ENCODE peak calls at places on chromosomes 5 and 9, in eight cellular contexts. Q is stimulated activated CD8-positive, alpha-beta memory T cell treated with anti-CD3 and anti-CD28 coated beads, Interleukin-12 subunit alpha, Interleukin-12 subunit beta, amount 100 ng/mL, for 4 hours; G is cardiac septum; O is PC-3; B is EL; C is NCI-H1105 treated with DMSO at 0.1 percent for 48 hours; H is mesendoderm; U is NT2/D1. I is an unnamed sample.
A peak's percentile ranks its signal among the peaks of the same experiment; 100 is the strongest.

GRCh38 chr5:90020575-90021535 is 388.7 kb downstream of the CETN3 start:
- DNase-seq in Q (no peak), G (no peak), O (peak; percentile 98), B (peak; percentile 38), C (no peak), H (peak; percentile 27), U (no peak), I (peak; percentile 56)

GRCh38 chr5:42531611-42532010 is 108.4 kb downstream of the GHR start:
- DNase-seq in Q (no peak), G (no peak), O (peak; percentile 65), B (no peak), C (no peak), H (no peak), U (no peak), I (no peak)

GRCh38 chr9:109319631-109320233 is 1.1 kb downstream of the EPB41L4B start:
- DNase-seq in Q (no peak), G (no peak), O (no peak), B (peak; percentile 34), C (no peak), H (peak; percentile 23), U (no peak), I (no peak)

GRCh38 chr5:39446231-39446630 is 21.5 kb upstream of the DAB2 start:
- DNase-seq in Q (no peak), G (no peak), O (peak; percentile 58), B (no peak), C (no peak), H (no peak), U (no peak), I (no peak)

GRCh38 chr5:75089137-75089536 is 36.8 kb upstream of the GCNT4 start:
- DNase-seq in Q (no peak), G (no peak), O (peak; percentile 71), B (peak; percentile 8), C (no peak), H (peak; percentile 22), U (no peak), I (no peak)

GRCh38 chr9:92315456-92315855 is 9.7 kb downstream of the NOL8 start:
- DNase-seq in Q (no peak), G (no peak), O (no peak), B (no peak), C (no peak), H (no peak), U (no peak), I (no peak)

GRCh38 chr5:102223542-102224444 is 72.3 kb downstream of the SLCO4C1 start:
- DNase-seq in Q (no peak), G (no peak), O (peak; percentile 88), B (peak; percentile 25), C (no peak), H (peak; percentile 57), U (peak; percentile 20), I (peak; percentile 39)

GRCh38 chr5:68343421-68343826 is 127.9 kb downstream of the PIK3R1 start:
- DNase-seq in Q (no peak), G (no peak), O (peak; percentile 56), B (peak; percentile 78), C (no peak), H (peak; percentile 68), U (no peak), I (peak; percentile 86)

GRCh38 chr9:20526500-20527319 is 95.6 kb downstream of the MLLT3 start:
- DNase-seq in Q (no peak), G (no peak), O (no peak), B (peak; percentile 34), C (no peak), H (peak; percentile 68), U (peak; percentile 28), I (no peak)

GRCh38 chr9:93599571-93600403 is 23.4 kb downstream of the PHF2 start:
- DNase-seq in Q (no peak), G (no peak), O (no peak), B (no peak), C (no peak), H (no peak), U (no peak), I (no peak)

GRCh38 chr9:122218070-122218884 is 10.5 kb downstream of the LHX6 start:
- DNase-seq in Q (no peak), G (peak; percentile 54), O (peak; percentile 53), B (no peak), C (no peak), H (no peak), U (no peak), I (no peak)

GRCh38 chr9:104802110-104802509 is 38.2 kb downstream of the NIPSNAP3B start:
- DNase-seq in Q (no peak), G (no peak), O (no peak), B (no peak), C (no peak), H (no peak), U (no peak), I (peak; percentile 12)

GRCh38 chr9:5002811-5003210 is 17.7 kb downstream of the JAK2 start:
- DNase-seq in Q (no peak), G (no peak), O (no peak), B (peak; percentile 17), C (no peak), H (no peak), U (no peak), I (no peak)

GRCh38 chr5:90402521-90403255 is 6.9 kb downstream of the CETN3 start:
- DNase-seq in Q (no peak), G (no peak), O (peak; percentile 69), B (peak; percentile 42), C (no peak), H (no peak), U (no peak), I (no peak)

GRCh38 chr5:154722936-154723335 is 32.2 kb upstream of the LARP1 start:
- DNase-seq in Q (no peak), G (no peak), O (no peak), B (no peak), C (no peak), H (no peak), U (no peak), I (no peak)

GRCh38 chr9:126509718-126510117 is 104.0 kb upstream of the LMX1B start:
- DNase-seq in Q (no peak), G (peak; percentile 65), O (no peak), B (no peak), C (no peak), H (no peak), U (no peak), I (no peak)

GRCh38 chr5:150281987-150282386 is 7.6 kb downstream of the CAMK2A start:
- DNase-seq in Q (no peak), G (no peak), O (no peak), B (no peak), C (no peak), H (no peak), U (no peak), I (no peak)

GRCh38 chr5:149060325-149060724 is 2.5 kb downstream of the SH3TC2 start:
- DNase-seq in Q (no peak), G (no peak), O (peak; percentile 96), B (peak; percentile 66), C (peak; percentile 61), H (no peak), U (no peak), I (peak; percentile 88)

GRCh38 chr5:73365301-73365853 is 83.2 kb downstream of the FOXD1 start:
- DNase-seq in Q (no peak), G (no peak), O (peak; percentile 88), B (peak; percentile 84), C (no peak), H (no peak), U (no peak), I (peak; percentile 83)

GRCh38 chr5:95284512-95285405 is at the start of gene MCTP1:
- DNase-seq in Q (no peak), G (no peak), O (peak; percentile 5), B (peak; percentile 23), C (peak; percentile 47), H (peak; percentile 53), U (no peak), I (peak; percentile 25)

GRCh38 chr5:175321927-175322532 is 122.0 kb downstream of the DRD1 start:
- DNase-seq in Q (no peak), G (no peak), O (peak; percentile 56), B (peak; percentile 23), C (no peak), H (peak; percentile 84), U (peak; percentile 50), I (peak; percentile 4)

GRCh38 chr9:128558431-128559310 is 6.3 kb downstream of the SPTAN1 start:
- DNase-seq in Q (no peak), G (peak; percentile 90), O (peak; percentile 76), B (peak; percentile 89), C (peak; percentile 88), H (peak; percentile 97), U (no peak), I (peak; percentile 92)

GRCh38 chr5:123035320-123035949 is 1.1 kb downstream of the PPIC start:
- DNase-seq in Q (no peak), G (no peak), O (peak; percentile 66), B (peak; percentile 57), C (peak; percentile 37), H (peak; percentile 83), U (no peak), I (peak; percentile 31)

GRCh38 chr9:116686693-116687073 is 422 bp upstream of the TRIM32 start:
- DNase-seq in Q (no peak), G (no peak), O (peak; percentile 19), B (no peak), C (no peak), H (no peak), U (no peak), I (no peak)

GRCh38 chr5:150322202-150322601 is 19.5 kb upstream of the ARSI start:
- DNase-seq in Q (no peak), G (no peak), O (peak; percentile 95), B (peak; percentile 84), C (no peak), H (no peak), U (no peak), I (no peak)

GRCh38 chr5:122295138-122295537 is 16.9 kb upstream of the SNCAIP start:
- DNase-seq in Q (no peak), G (no peak), O (peak; percentile 23), B (peak; percentile 5), C (no peak), H (peak; percentile 80), U (no peak), I (peak; percentile 21)

GRCh38 chr5:143536364-143536763 is 132.9 kb upstream of the NR3C1 start:
- DNase-seq in Q (no peak), G (no peak), O (peak; percentile 88), B (peak; percentile 99), C (no peak), H (peak; percentile 68), U (no peak), I (peak; percentile 70)

GRCh38 chr9:133127340-133127981 is 6.4 kb upstream of the RALGDS start:
- DNase-seq in Q (no peak), G (no peak), O (no peak), B (no peak), C (no peak), H (no peak), U (no peak), I (peak; percentile 81)

GRCh38 chr9:135032868-135033460 is 54.5 kb upstream of the OLFM1 start:
- DNase-seq in Q (no peak), G (peak; percentile 47), O (no peak), B (no peak), C (no peak), H (no peak), U (no peak), I (no peak)

GRCh38 chr5:151222769-151223446 is 984 bp downstream of the CCDC69 start:
- DNase-seq in Q (no peak), G (peak; percentile 88), O (peak; percentile 25), B (no peak), C (no peak), H (no peak), U (no peak), I (no peak)

GRCh38 chr5:79193643-79194042 is 42.3 kb upstream of the JMY start:
- DNase-seq in Q (no peak), G (no peak), O (peak; percentile 66), B (peak; percentile 23), C (no peak), H (no peak), U (no peak), I (no peak)

GRCh38 chr5:93789173-93790070 is 48.0 kb upstream of the POU5F2 start:
- DNase-seq in Q (no peak), G (no peak), O (peak; percentile 90), B (peak; percentile 76), C (no peak), H (peak; percentile 31), U (no peak), I (no peak)

GRCh38 chr5:55440188-55440646 is 94.5 kb downstream of the PLPP1 start:
- DNase-seq in Q (no peak), G (no peak), O (no peak), B (peak; percentile 65), C (no peak), H (peak; percentile 54), U (no peak), I (no peak)

GRCh38 chr5:179700401-179700918 is 1.7 kb downstream of the CANX start:
- DNase-seq in Q (no peak), G (no peak), O (no peak), B (no peak), C (no peak), H (peak; percentile 31), U (no peak), I (peak; percentile 28)

I was measured in lung microvascular endothelial cell.